ENCODE peak calls at places on chromosomes 5 and 9, in four cellular contexts. S, W, K and Q are unnamed samples.

GRCh38 chr9:21160178-21160577 is 6.3 kb downstream of the IFNA21 start:
- DNase-seq in W (no peak), S (no peak), K (no peak), Q (no peak)

GRCh38 chr5:27944471-27944870 is 906.1 kb upstream of the CDH9 start:
- DNase-seq in S (no peak), K (no peak), W (no peak), Q (no peak)

GRCh38 chr5:143398053-143398355 is 5.5 kb downstream of the NR3C1 start:
- DNase-seq in S (no peak), K (no peak), W (no peak), Q (no peak)

GRCh38 chr5:81038495-81038894 is 78.3 kb downstream of the RASGRF2 start:
- DNase-seq in S (no peak), W (no peak), K (no peak), Q (no peak)

GRCh38 chr9:79120533-79121315 is 451.0 kb upstream of the TLE4 start:
- DNase-seq in W (no peak), S (peak; percentile 39), K (no peak), Q (no peak)

GRCh38 chr5:135446186-135446585 is 962 bp downstream of the DCANP1 start:
- DNase-seq in K (no peak), W (no peak), S (no peak), Q (no peak)

GRCh38 chr5:111511174-111512025 is 935 bp downstream of the STARD4 start:
- DNase-seq in S (no peak), W (no peak), K (no peak), Q (no peak)

GRCh38 chr5:156641690-156642089 is 208.4 kb upstream of the PPP1R2B start:
- DNase-seq in W (no peak), K (no peak), S (no peak), Q (no peak)

GRCh38 chr5:58499951-58500350 is 8.7 kb downstream of the GAPT start:
- DNase-seq in W (no peak), K (no peak), S (no peak), Q (no peak)

GRCh38 chr9:6931913-6932312 is 174.1 kb downstream of the KDM4C start:
- DNase-seq in W (no peak), S (no peak), K (peak; percentile 47), Q (no peak)

GRCh38 chr9:104784098-104784497 is 20.2 kb downstream of the NIPSNAP3B start:
- DNase-seq in K (no peak), S (no peak), W (no peak), Q (no peak)

GRCh38 chr5:109482748-109483147 is 73.0 kb upstream of the PJA2 start:
- DNase-seq in W (no peak), S (no peak), K (no peak), Q (no peak)

GRCh38 chr9:26745111-26745510 is 147.5 kb downstream of the CAAP1 start:
- DNase-seq in S (no peak), K (no peak), W (no peak), Q (no peak)

GRCh38 chr5:78501411-78502338 is 141.3 kb downstream of the SCAMP1 start:
- DNase-seq in W (no peak), S (no peak), K (no peak), Q (no peak)

GRCh38 chr9:123360161-123361085 is 4.4 kb downstream of the CRB2 start:
- DNase-seq in K (no peak), S (no peak), W (no peak), Q (no peak)

GRCh38 chr9:95725045-95725444 is 150.4 kb upstream of the ERCC6L2 start:
- DNase-seq in S (no peak), K (no peak), W (no peak), Q (no peak)

GRCh38 chr5:162209005-162209605 is 141.5 kb downstream of the GABRG2 start:
- DNase-seq in S (peak; percentile 5), K (peak; percentile 7), W (no peak), Q (no peak)

GRCh38 chr9:87656485-87656884 is 69.4 kb upstream of the CTSL start:
- DNase-seq in S (no peak), K (no peak), W (no peak), Q (peak; percentile 63)

GRCh38 chr5:138360941-138361452 is 8.5 kb downstream of the KDM3B start:
- DNase-seq in W (no peak), S (no peak), K (no peak), Q (no peak)

GRCh38 chr5:103428411-103428871 is 134.1 kb downstream of the NUDT12 start:
- DNase-seq in S (peak; percentile 16), W (no peak), K (peak; percentile 16), Q (no peak)

GRCh38 chr9:78745996-78746395 is 449.1 kb downstream of the PSAT1 start:
- DNase-seq in K (no peak), S (no peak), W (no peak), Q (no peak)

GRCh38 chr9:98942906-98943681 is 613 bp upstream of the COL15A1 start:
- DNase-seq in S (no peak), W (no peak), K (no peak), Q (no peak)

GRCh38 chr9:112112519-112112918 is 62.6 kb downstream of the SUSD1 start:
- DNase-seq in W (no peak), S (no peak), K (no peak), Q (no peak)

GRCh38 chr5:75185763-75186162 is 50.9 kb downstream of the ANKRD31 start:
- DNase-seq in S (no peak), K (no peak), W (no peak), Q (no peak)

DNA sequence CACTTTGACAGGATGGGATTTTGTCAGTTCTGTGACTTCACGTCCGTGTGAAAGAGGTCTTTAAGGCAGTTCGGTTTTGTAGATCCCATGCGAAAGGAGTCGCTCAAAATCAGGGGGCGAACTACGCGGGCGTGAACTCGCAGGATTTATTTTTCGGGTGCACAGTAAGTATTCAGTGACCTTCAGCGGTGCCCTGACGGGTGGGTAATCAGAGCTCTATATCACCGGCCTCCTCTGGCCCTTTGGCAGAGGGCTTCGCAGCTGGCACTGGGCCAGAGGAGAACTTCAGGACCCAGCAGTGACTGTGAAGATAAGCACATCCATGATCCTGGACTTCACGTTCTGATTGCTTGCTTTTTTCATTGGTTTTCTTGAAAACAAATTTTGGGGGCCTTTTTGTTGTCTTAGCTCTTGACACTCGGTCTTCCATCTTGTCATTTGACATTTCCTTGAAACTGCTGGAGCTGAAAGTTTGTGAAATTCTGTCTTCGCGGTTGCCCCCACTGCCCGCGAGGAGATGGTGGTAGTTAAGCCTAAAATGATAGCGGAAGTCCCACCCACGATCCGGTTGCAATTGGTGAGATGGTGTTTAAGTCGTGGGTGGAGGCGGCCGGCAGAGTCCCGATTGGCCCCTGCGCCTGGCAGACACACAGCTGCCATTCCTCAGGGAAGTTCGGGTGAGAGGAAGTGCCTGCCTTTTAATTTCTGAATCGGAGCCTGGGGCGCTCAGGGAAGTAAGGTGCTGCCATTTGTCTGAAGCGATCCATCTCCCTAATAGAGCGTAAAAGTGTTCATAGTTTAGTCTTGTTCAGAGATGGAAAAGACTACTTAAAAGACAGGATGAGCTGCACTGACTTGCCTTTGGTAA is at the start of gene FAM120AOS:
- DNase-seq in K (peak; percentile 94), S (peak; percentile 96), W (peak; percentile 96), Q (peak; percentile 99)
- TF ChIP-seq POLR2A in K (peak; percentile 10), S (peak; percentile 80), W (no peak), Q (no peak)

DNA sequence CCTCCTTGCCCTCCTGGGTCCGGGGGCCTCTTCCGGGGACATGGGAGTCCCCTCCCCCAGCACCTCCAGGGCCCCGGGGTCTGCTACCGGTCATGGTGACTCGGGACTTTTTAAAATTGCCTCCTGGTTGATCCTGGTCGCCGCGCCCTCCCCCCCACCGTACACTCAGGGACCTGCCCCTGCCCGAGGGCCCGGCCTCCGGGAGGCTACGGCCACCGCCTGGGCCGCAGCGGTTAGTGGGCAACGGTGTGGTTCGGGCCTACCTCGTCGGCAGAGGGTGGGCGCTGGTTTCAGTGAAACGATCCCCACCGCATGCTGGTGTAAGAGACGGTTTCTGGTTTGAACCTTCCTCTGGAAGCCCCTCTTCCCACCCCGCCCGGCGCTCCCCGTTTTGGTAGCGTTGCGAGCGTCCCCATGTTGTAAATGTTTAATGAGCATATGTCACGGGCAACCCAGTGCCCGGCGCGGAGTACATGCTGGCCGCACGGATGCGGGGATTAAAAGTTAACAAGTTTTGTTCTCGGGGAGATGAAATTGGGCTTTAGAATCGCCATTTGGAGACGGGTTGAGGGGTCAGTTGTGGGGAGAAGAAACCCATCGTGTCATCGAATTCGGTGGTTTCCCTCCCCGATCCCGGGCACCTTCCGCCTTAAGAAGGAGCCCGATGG is 1.2 kb downstream of the LARP1 start:
- DNase-seq in S (peak; percentile 35), W (peak; percentile 75), K (peak; percentile 41), Q (peak; percentile 37)
- TF ChIP-seq POLR2A in S (peak; percentile 14), W (no peak), K (no peak), Q (no peak)

GRCh38 chr9:37509536-37509935 is 23.8 kb downstream of the POLR1E start:
- DNase-seq in K (no peak), S (no peak), W (no peak), Q (no peak)
- TF ChIP-seq POLR2A in K (no peak), S (no peak), W (no peak), Q (no peak)

GRCh38 chr9:97921959-97922905 is at the start of gene TRMO:
- DNase-seq in K (peak; percentile 97), S (peak; percentile 97), W (peak; percentile 99), Q (peak; percentile 100)
- TF ChIP-seq POLR2A in K (peak; percentile 44), S (peak; percentile 78), W (no peak), Q (peak; percentile 82)

DNA sequence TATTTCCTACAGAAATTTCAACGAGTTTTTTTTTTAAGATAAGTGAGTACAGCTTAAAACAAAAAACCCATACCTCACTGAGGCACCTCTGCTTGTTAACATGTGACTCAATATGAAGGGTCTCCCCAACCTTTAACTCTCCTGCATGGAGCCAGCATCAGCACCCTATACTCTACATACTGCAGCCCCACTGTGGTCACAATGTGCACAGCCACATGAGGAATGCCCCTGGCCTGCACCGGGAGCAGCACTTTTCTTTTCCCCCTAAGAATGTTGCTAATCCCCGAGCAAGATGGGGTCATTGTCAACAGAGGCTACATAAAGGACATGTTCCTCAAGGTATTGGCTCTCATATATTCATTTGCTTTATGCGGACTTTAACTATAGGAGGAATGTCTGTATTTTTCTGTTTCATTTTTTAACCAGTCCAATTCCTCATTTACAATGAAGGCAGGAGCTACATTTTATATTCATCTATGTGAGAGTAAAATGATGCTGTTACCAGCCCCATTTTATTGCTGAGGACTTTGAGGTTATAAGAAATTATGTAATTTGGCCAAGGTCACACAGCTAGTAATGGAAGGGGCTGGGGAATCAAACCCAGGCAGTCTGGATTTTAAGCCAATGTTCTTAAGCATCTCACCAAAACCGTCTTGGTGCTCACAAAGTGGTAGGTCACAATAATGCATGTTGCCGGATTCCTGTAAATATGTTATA is 93.0 kb downstream of the APBA1 start:
- DNase-seq in K (no peak), S (no peak), W (no peak), Q (no peak)
- TF ChIP-seq POLR2A in K (no peak), S (no peak), W (no peak), Q (no peak)

DNA sequence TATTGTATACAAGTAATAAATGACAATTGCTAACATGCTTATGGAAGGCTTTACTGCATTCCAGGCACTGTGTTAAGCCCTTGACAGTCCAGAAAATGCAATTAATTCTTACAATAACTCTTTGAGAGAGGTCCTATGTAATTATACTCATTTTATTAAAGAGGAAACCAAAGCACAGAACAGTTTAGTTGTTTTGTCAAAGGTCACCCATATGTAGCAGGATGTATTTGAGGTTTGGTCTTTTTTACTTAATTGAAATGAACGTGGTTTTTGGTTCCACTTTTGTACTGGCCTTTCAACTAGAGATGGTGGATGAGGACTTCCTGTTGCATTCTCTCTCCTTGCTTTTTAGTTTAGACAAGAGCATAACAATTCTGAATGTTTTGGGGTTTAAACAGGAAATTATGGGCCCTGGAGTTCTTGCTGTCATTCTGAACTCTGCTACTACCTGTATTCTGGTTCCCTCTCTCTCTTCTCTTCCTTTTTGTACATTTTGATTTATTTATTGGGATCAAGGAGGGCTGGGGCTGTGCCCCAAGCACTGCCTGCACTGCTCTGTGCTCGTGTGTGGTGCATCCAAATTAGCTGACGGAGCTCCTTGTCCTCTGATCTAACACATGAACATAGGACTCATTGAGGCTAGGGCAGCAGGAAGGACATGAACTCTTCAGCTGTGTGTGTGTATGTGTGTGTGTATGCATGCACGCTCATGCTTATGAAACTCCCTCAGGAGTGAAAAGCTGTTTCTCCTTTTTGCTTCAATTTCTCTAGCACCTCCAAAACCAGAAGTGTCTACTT is 47.4 kb downstream of the SLC28A3 start:
- DNase-seq in W (no peak), S (no peak), K (no peak), Q (no peak)
- TF ChIP-seq POLR2A in W (no peak), S (no peak), K (no peak), Q (no peak)